ENCODE peak calls at places on chromosomes 1 and 21, in four cellular contexts. M, O, Q and S are unnamed samples.

GRCh38 chr1:110829955-110830553 is 42.9 kb upstream of the CD53 start:
- DNase-seq in M (peak; percentile 88), O (no peak), Q (peak; percentile 62), S (no peak)

GRCh38 chr1:228017356-228018124 is 10.7 kb downstream of the WNT3A start:
- DNase-seq in M (no peak), O (no peak), Q (no peak), S (no peak)

GRCh38 chr1:3312894-3313578 is 141.4 kb upstream of the ARHGEF16 start:
- DNase-seq in M (peak; percentile 95), O (peak; percentile 81), Q (peak; percentile 89), S (peak; percentile 91)

GRCh38 chr1:58090640-58091039 is 455.9 kb downstream of the OMA1 start:
- DNase-seq in M (no peak), O (no peak), Q (no peak), S (no peak)

GRCh38 chr1:6785721-6786505 is 659 bp downstream of the CAMTA1 start:
- DNase-seq in M (peak; percentile 59), O (no peak), Q (peak; percentile 91), S (no peak)

GRCh38 chr1:171901245-171901644 is 59.9 kb downstream of the DNM3 start:
- DNase-seq in M (peak; percentile 11), O (no peak), Q (no peak), S (no peak)

GRCh38 chr1:229101475-229101874 is 169.4 kb upstream of the RAB4A start:
- DNase-seq in M (no peak), O (no peak), Q (no peak), S (no peak)

GRCh38 chr1:169180167-169180566 is 73.7 kb downstream of the ATP1B1 start:
- DNase-seq in M (no peak), O (no peak), Q (no peak), S (no peak)

GRCh38 chr1:35857830-35858229 is 25.2 kb upstream of the AGO1 start:
- DNase-seq in M (peak; percentile 47), O (no peak), Q (no peak), S (no peak)

GRCh38 chr1:246528933-246529731 is 22.1 kb upstream of the SMYD3 start:
- DNase-seq in M (no peak), O (no peak), Q (peak; percentile 51), S (no peak)

GRCh38 chr1:11857164-11857853 is 1.4 kb downstream of the NPPB start:
- DNase-seq in M (no peak), O (no peak), Q (no peak), S (no peak)

GRCh38 chr1:37940299-37940947 is 6.4 kb downstream of the INPP5B start:
- DNase-seq in M (no peak), O (no peak), Q (peak; percentile 8), S (no peak)

GRCh38 chr1:941588-942383 is 17.3 kb downstream of the NOC2L start:
- DNase-seq in M (peak; percentile 97), O (no peak), Q (peak; percentile 95), S (no peak)

GRCh38 chr1:178052650-178053461 is 41.0 kb upstream of the RASAL2 start:
- DNase-seq in M (no peak), O (no peak), Q (no peak), S (no peak)

GRCh38 chr21:36563301-36563926 is 83.5 kb upstream of the CLDN14 start:
- DNase-seq in M (no peak), O (no peak), Q (no peak), S (no peak)

GRCh38 chr1:239302716-239303115 is 83.7 kb upstream of the CHRM3 start:
- DNase-seq in M (no peak), O (no peak), Q (no peak), S (no peak)

GRCh38 chr1:54342764-54343687 is 63.2 kb downstream of the SSBP3 start:
- DNase-seq in M (no peak), O (no peak), Q (no peak), S (no peak)

GRCh38 chr1:187070076-187070475 is 241.3 kb downstream of the PLA2G4A start:
- DNase-seq in M (peak; percentile 16), O (no peak), Q (peak; percentile 22), S (no peak)

GRCh38 chr21:42775123-42775522 is 104.2 kb downstream of the WDR4 start:
- DNase-seq in M (no peak), O (no peak), Q (peak; percentile 33), S (no peak)

GRCh38 chr21:42775891-42776290 is 103.4 kb downstream of the WDR4 start:
- DNase-seq in M (no peak), O (no peak), Q (peak; percentile 30), S (no peak)

GRCh38 chr21:42779431-42779861 is 99.9 kb downstream of the WDR4 start:
- DNase-seq in M (peak; percentile 40), O (no peak), Q (peak; percentile 64), S (no peak)

GRCh38 chr21:42777064-42777756 is 102.1 kb downstream of the WDR4 start:
- DNase-seq in M (no peak), O (no peak), Q (peak; percentile 62), S (no peak)

GRCh38 chr21:42777757-42778344 is 101.5 kb downstream of the WDR4 start:
- DNase-seq in M (no peak), O (no peak), Q (peak; percentile 67), S (no peak)
- H3K27me3 ChIP-seq in M (no peaks in the 10 kb centered on the region), O (no peaks in the 10 kb centered on the region), Q (peaks cover 8% of the 10 kb centered on the region), S (peaks cover 3% of the 10 kb centered on the region)

DNA sequence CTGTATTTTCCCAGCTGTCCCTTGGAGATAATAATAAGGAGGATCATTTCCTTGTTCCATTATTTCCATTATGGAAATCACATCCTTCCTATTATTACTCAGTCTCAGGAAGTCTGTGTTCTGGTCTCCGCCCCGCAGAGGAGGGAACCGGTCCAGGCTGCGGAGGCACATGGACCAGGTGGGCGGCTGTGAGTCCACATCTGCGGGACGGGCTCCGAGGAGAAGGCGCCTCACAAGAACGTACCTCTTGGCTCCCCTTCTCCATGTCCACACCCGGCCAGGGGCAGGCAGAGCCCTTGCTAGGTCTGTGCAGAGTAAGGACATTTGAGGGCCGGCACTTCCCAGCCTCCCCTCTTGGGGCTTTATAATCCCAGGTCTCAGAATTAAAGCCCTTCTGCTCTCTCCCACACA is 14.6 kb downstream of the RAB7B start:
- DNase-seq in M (peak; percentile 32), O (no peak), Q (peak; percentile 66), S (no peak)
- H3K27me3 ChIP-seq in M (no peaks in the 10 kb centered on the region), O (no peaks in the 10 kb centered on the region), Q (no peaks in the 10 kb centered on the region), S (no peaks in the 10 kb centered on the region)

GRCh38 chr1:115077286-115077983 is 11.9 kb downstream of the TSPAN2 start:
- DNase-seq in M (no peak), O (no peak), Q (no peak), S (no peak)

GRCh38 chr1:115077984-115078330 is 11.3 kb downstream of the TSPAN2 start:
- DNase-seq in M (no peak), O (no peak), Q (no peak), S (no peak)

GRCh38 chr1:115078708-115079107 is 10.6 kb downstream of the TSPAN2 start:
- DNase-seq in M (no peak), O (no peak), Q (no peak), S (no peak)

GRCh38 chr1:115074839-115075534 is 14.3 kb downstream of the TSPAN2 start:
- DNase-seq in M (no peak), O (no peak), Q (no peak), S (no peak)

DNA sequence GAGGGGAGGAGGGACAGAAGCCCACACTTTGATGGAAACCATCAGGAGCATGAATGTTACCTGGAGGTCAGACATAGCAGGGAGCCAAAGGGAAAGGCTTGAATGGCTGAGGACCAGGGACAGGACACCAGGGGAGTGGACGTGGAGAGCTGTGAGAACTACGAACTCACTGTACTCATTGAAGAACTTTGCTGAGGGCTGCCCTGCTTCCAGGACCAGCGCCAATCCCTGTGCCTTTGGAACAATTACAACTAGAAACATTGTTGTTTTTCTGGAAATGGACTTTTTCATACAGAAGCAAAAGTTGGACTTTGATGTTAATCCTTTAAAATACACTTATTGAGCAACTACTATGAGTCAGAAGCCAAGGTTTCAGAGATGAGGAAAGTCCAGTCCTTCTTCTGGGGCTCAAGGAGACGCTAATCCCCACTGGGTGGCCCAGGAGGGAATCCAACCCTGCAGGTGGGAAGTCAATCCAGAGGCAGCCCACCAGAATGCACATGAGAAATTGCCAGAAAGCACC is 12.9 kb downstream of the TSPAN2 start:
- DNase-seq in M (no peak), O (no peak), Q (no peak), S (no peak)
- H3K27me3 ChIP-seq in M (no peaks in the 10 kb centered on the region), O (no peaks in the 10 kb centered on the region), Q (no peaks in the 10 kb centered on the region), S (no peaks in the 10 kb centered on the region)

DNA sequence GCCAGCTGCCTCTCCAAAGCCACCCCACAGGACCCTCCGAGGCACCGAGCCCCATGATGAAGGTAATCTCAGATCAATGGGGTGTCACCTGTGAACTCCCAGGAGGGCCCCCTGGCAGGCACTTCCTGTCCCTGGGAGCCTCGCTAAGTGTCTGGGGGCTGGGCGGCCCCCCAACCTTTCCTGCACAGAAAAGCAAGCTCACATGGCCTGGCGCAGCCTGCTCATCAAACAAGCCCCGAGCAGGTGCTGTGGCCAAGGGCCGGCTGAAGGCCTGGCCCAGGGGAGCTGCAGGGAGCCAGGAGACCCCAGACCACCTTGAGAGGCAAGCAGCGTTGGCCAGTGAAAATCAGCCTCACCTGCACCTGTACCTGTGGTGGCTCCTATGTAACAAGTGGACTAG is 2.9 kb downstream of the RIPK4 start:
- DNase-seq in M (no peak), O (no peak), Q (no peak), S (no peak)
- H3K27me3 ChIP-seq in M (peaks cover 3% of the 10 kb centered on the region), O (peaks cover 3% of the 10 kb centered on the region), Q (peaks cover 78% of the 10 kb centered on the region), S (no peaks in the 10 kb centered on the region)

GRCh38 chr1:156421939-156422601 is 53.1 kb downstream of the RHBG start:
- DNase-seq in M (peak; percentile 89), O (no peak), Q (no peak), S (no peak)
- H3K27me3 ChIP-seq in M (no peaks in the 10 kb centered on the region), O (peaks cover 14% of the 10 kb centered on the region), Q (peaks cover 76% of the 10 kb centered on the region), S (peaks cover 7% of the 10 kb centered on the region)

DNA sequence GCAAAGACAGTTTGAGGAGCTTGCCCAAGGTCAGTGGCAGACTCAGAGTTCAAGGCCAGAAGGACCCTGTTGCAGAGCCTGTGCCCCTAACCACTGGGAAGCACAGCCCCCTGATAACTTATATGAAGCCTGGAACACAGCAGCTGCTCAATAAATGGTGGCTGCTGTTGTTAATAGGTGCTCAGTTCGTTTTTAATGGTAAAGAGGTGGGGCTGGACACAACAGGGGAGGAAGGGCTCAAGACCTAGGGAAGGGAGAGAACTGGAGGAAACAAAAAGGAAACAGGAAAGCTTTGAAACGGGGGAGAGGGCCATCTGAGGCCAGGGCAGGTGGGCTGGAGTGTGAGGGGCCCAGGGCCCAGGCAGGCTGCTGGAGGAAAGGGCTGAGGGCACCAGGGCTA is 125.4 kb downstream of the LACTBL1 start:
- DNase-seq in M (no peak), O (no peak), Q (no peak), S (no peak)
- H3K27me3 ChIP-seq in M (no peaks in the 10 kb centered on the region), O (no peaks in the 10 kb centered on the region), Q (no peaks in the 10 kb centered on the region), S (no peaks in the 10 kb centered on the region)

DNA sequence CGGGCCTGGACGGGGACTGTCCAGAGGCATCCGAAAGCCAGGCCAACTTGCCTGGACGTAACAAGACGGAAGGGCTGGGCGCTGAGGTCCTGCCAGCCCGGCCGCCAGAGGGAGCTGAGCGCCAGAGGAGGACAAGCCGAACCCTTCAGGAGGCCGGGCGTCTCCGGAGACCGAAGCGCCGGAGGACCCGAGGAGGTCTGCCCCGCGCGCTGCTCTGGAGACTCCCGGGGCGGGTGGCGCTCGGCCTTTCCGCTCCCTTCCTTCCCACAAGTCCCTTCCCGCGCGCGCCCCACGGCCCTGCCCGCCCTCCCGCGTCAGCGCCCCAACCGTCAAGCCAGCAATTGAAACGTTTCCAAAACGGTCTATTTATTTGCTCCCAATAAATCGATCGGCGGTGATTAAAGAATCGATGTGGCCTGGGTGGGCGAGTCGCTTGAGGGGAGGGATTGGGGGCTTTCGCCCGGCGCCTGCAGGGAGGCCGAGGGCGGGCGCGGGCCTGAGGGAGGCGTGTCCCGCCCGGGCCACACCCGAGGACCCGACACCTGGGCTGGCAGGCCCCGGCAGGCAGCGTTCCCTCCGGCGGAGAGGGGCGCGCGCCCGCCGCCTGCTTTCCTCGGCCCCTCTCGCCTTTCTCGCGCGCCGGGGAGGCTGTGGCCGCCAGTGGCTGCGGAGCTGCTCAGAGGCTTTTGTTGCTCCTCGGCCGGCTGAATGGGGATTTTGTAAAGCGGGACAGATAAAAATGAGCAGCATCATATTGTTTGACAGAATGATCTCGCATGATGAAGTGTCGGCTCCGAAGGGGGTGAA is 5.2 kb upstream of the FOXD3 start:
- DNase-seq in M (peak; percentile 94), O (no peak), Q (peak; percentile 96), S (peak; percentile 30)
- H3K27me3 ChIP-seq in M (peaks cover 34% of the 10 kb centered on the region), O (peaks cover 6% of the 10 kb centered on the region), Q (peaks cover 26% of the 10 kb centered on the region), S (peaks cover 3% of the 10 kb centered on the region)